ENCODE peak calls at places on chromosomes 12 and 14, in five cellular contexts. One of them, this sample, is unnamed.
A peak's percentile ranks its signal among the peaks of the same experiment; 100 is the strongest.

GRCh38 chr14:94364964-94365363 is 23.4 kb downstream of the SERPINA1 start:
- DNase-seq in body of pancreas: no peak
- DNase-seq in uterus: no peak
- DNase-seq in natural killer cell: no peak
- DNase-seq in lower leg skin: no peak
- DNase-seq in this sample: no peak

GRCh38 chr12:78888583-78888982 is 24.0 kb downstream of the SYT1 start:
- DNase-seq in uterus: no peak
- DNase-seq in natural killer cell: no peak
- DNase-seq in body of pancreas: no peak
- DNase-seq in lower leg skin: no peak
- DNase-seq in this sample: no peak

GRCh38 chr14:21106506-21107359 is 5.9 kb downstream of the TMEM253 start:
- DNase-seq in body of pancreas: peak; percentile 93
- DNase-seq in uterus: peak; percentile 82
- DNase-seq in natural killer cell: peak; percentile 68
- DNase-seq in lower leg skin: peak; percentile 80
- DNase-seq in this sample: no peak

GRCh38 chr12:67720383-67720856 is 71.9 kb downstream of the DYRK2 start:
- DNase-seq in lower leg skin: no peak
- DNase-seq in natural killer cell: no peak
- DNase-seq in body of pancreas: no peak
- DNase-seq in uterus: no peak
- DNase-seq in this sample: no peak

GRCh38 chr12:24111101-24111500 is 161.6 kb upstream of the SOX5 start:
- DNase-seq in uterus: no peak
- DNase-seq in natural killer cell: no peak
- DNase-seq in lower leg skin: no peak
- DNase-seq in body of pancreas: no peak
- DNase-seq in this sample: no peak

GRCh38 chr14:45610303-45610702 is 357.3 kb upstream of the MIS18BP1 start:
- DNase-seq in body of pancreas: no peak
- DNase-seq in lower leg skin: no peak
- DNase-seq in uterus: no peak
- DNase-seq in natural killer cell: no peak
- DNase-seq in this sample: no peak

GRCh38 chr12:103208006-103208405 is 250.5 kb downstream of the ASCL1 start:
- DNase-seq in body of pancreas: no peak
- DNase-seq in lower leg skin: no peak
- DNase-seq in uterus: no peak
- DNase-seq in natural killer cell: no peak
- DNase-seq in this sample: no peak

GRCh38 chr12:31412292-31412801 is 86.4 kb upstream of the SINHCAF start:
- DNase-seq in natural killer cell: no peak
- DNase-seq in body of pancreas: no peak
- DNase-seq in lower leg skin: no peak
- DNase-seq in uterus: no peak
- DNase-seq in this sample: peak; percentile 22

GRCh38 chr12:127254420-127254955 is 1012.5 kb upstream of the TMEM132C start:
- DNase-seq in natural killer cell: no peak
- DNase-seq in uterus: no peak
- DNase-seq in lower leg skin: no peak
- DNase-seq in body of pancreas: no peak
- DNase-seq in this sample: no peak

GRCh38 chr12:77116277-77116676 is 50.9 kb upstream of the E2F7 start:
- DNase-seq in natural killer cell: no peak
- DNase-seq in body of pancreas: no peak
- DNase-seq in uterus: no peak
- DNase-seq in lower leg skin: no peak
- DNase-seq in this sample: no peak

GRCh38 chr14:22106700-22107697 is 433.4 kb upstream of the OR4E1 start:
- DNase-seq in lower leg skin: no peak
- DNase-seq in uterus: no peak
- DNase-seq in body of pancreas: no peak
- DNase-seq in natural killer cell: no peak
- DNase-seq in this sample: no peak

GRCh38 chr14:22107734-22108133 is 434.1 kb upstream of the OR4E1 start:
- DNase-seq in body of pancreas: no peak
- DNase-seq in lower leg skin: no peak
- DNase-seq in natural killer cell: no peak
- DNase-seq in uterus: no peak
- DNase-seq in this sample: no peak

GRCh38 chr14:22113401-22113800 is 439.8 kb upstream of the OR4E1 start:
- DNase-seq in body of pancreas: no peak
- DNase-seq in lower leg skin: no peak
- DNase-seq in uterus: no peak
- DNase-seq in natural killer cell: no peak
- DNase-seq in this sample: no peak

GRCh38 chr14:22112004-22112403 is 438.4 kb upstream of the OR4E1 start:
- DNase-seq in body of pancreas: no peak
- DNase-seq in lower leg skin: no peak
- DNase-seq in natural killer cell: peak; percentile 17
- DNase-seq in uterus: no peak
- DNase-seq in this sample: no peak
- TF ChIP-seq CTCF in body of pancreas: peak; percentile 13
- TF ChIP-seq CTCF in lower leg skin: no peak
- TF ChIP-seq CTCF in natural killer cell: peak; percentile 66
- TF ChIP-seq CTCF in uterus: no peak
- TF ChIP-seq CTCF in this sample: peak; percentile 77

DNA sequence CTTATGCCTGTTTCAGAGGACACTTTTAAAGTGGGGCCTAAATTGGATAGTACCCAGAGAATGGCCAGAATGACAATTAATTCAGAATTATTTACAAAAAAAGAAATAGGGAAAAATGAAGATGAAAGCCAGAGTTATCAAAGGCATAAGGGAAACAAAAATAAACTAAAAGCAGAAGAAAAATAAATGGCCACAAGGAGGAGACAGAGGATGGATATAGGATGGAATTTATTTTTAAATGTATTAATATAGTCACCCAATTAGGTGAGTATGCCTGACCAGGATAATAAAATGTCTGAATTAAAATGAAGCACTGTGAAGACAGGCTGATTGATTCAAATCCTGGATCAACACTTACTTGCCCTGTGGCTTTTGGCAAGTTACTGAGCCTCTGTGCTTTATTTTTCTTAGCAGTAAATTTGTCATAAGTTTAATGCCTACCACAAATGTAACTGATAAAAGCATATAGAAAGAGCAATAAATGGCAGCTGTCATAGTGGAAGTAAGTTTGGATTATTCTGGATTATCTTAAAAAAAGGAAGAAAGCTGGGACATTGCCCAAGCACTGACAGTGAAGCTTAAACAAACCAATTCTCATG is 3.4 kb downstream of the CLEC9A start:
- DNase-seq in lower leg skin: no peak
- DNase-seq in uterus: no peak
- DNase-seq in body of pancreas: no peak
- DNase-seq in natural killer cell: no peak
- DNase-seq in this sample: no peak
- TF ChIP-seq CTCF in lower leg skin: no peak
- TF ChIP-seq CTCF in uterus: peak; percentile 15
- TF ChIP-seq CTCF in body of pancreas: no peak
- TF ChIP-seq CTCF in natural killer cell: peak; percentile 56
- TF ChIP-seq CTCF in this sample: peak; percentile 75

GRCh38 chr14:67526181-67526580 is 6.9 kb upstream of the PLEKHH1 start:
- DNase-seq in body of pancreas: no peak
- DNase-seq in natural killer cell: no peak
- DNase-seq in lower leg skin: no peak
- DNase-seq in uterus: no peak
- DNase-seq in this sample: no peak

GRCh38 chr14:67525389-67525788 is 7.7 kb upstream of the PLEKHH1 start:
- DNase-seq in body of pancreas: no peak
- DNase-seq in lower leg skin: no peak
- DNase-seq in uterus: no peak
- DNase-seq in natural killer cell: no peak
- DNase-seq in this sample: no peak

GRCh38 chr14:67526676-67527459 is 6.2 kb upstream of the PLEKHH1 start:
- DNase-seq in natural killer cell: no peak
- DNase-seq in uterus: peak; percentile 35
- DNase-seq in lower leg skin: no peak
- DNase-seq in body of pancreas: peak; percentile 71
- DNase-seq in this sample: no peak

GRCh38 chr14:67529947-67530935 is 2.8 kb upstream of the PLEKHH1 start:
- DNase-seq in uterus: no peak
- DNase-seq in body of pancreas: no peak
- DNase-seq in lower leg skin: no peak
- DNase-seq in natural killer cell: no peak
- DNase-seq in this sample: no peak

DNA sequence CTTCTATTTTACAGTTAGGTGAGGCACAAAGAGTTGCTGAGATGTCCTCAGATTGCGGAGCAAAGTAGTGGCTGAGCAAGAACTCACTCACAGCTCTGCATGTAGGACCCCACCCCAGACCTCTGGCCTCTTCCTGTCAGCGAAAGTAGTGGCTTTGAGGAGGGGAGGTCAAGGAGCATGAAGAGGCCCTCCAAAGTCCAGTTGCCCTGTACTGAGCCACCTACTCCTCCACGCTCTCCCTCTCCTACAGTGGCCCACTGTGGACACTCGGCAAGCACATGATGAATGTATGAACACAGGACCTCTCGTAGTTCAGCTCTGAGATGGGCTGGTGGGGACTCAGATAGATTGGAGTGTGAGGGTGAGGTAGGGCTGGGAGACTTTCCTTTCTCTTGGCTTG is 5.3 kb upstream of the PLEKHH1 start:
- DNase-seq in uterus: no peak
- DNase-seq in lower leg skin: no peak
- DNase-seq in natural killer cell: no peak
- DNase-seq in body of pancreas: no peak
- DNase-seq in this sample: no peak
- TF ChIP-seq CTCF in uterus: no peak
- TF ChIP-seq CTCF in lower leg skin: no peak
- TF ChIP-seq CTCF in natural killer cell: no peak
- TF ChIP-seq CTCF in body of pancreas: no peak
- TF ChIP-seq CTCF in this sample: no peak

DNA sequence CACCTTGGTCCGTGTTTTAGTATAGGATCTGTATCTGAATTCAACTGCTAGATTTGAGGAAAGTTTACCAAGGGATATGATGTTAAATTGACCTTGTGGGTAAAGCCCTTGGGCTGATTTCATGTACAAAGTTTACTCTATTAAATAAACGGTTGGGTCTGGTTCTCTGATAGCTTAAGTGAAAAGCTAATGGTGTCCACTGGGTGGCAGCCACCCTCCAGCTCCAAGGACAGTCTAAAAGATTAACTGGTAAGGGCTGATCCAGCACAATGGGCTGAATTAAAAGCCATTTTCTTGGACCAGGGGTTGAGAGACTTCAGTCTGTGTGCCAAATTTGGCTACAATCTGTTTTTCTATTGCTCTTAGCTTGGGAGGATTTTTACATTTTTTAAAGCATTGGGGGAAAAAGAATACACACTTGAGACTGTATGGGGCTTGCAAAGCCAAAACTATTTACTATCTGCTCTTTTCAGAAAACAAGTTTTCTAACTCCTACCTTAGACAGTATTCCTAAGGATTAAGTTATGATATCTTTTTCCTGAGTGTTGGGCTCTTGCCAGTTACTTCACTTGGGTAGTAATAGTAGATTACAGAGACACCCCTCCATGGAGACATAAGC is 116.5 kb downstream of the GPHN start:
- DNase-seq in body of pancreas: peak; percentile 79
- DNase-seq in lower leg skin: no peak
- DNase-seq in natural killer cell: no peak
- DNase-seq in uterus: no peak
- DNase-seq in this sample: no peak
- TF ChIP-seq CTCF in body of pancreas: peak; percentile 83
- TF ChIP-seq CTCF in lower leg skin: no peak
- TF ChIP-seq CTCF in natural killer cell: no peak
- TF ChIP-seq CTCF in uterus: no peak
- TF ChIP-seq CTCF in this sample: peak; percentile 78

This sample was measured in type B pancreatic cell.